ENCODE peak calls at places on chromosomes 5 and 9, in five cellular contexts. Y is transverse colon, Q is gastrocnemius medialis, X is A673, A is heart left ventricle. V is an unnamed sample. For H3K36me3 and H3K9me3, the result is how much of the 10 kb centered on the place peaks cover.

GRCh38 chr5:96226941-96227552 is 206.0 kb downstream of the PCSK1 start:
- DNase-seq in Q (no peak), Y (no peak), X (peak), A (peak), V (no peak)

GRCh38 chr9:77883846-77884771 is 147.5 kb downstream of the GNAQ start:
- DNase-seq in A (no peak), X (peak), Q (no peak), Y (no peak), V (no peak)

GRCh38 chr9:104864675-104865104 is 63.3 kb downstream of the ABCA1 start:
- DNase-seq in Y (no peak), Q (no peak), A (no peak), X (no peak), V (no peak)

GRCh38 chr5:111224561-111224989 is 391 bp downstream of the CAMK4 start:
- DNase-seq in Y (no peak), X (no peak), Q (no peak), A (no peak), V (no peak)

GRCh38 chr9:70091103-70091502 is 47.5 kb downstream of the MAMDC2 start:
- DNase-seq in Q (no peak), Y (no peak), A (no peak), X (no peak), V (no peak)

GRCh38 chr5:105506692-105507277 is 1944.2 kb upstream of the NUDT12 start:
- DNase-seq in Q (no peak), X (peak), Y (no peak), A (no peak), V (no peak)

GRCh38 chr9:78462616-78463015 is 165.7 kb downstream of the PSAT1 start:
- DNase-seq in X (no peak), Y (no peak), A (no peak), Q (no peak), V (no peak)

GRCh38 chr5:124828731-124829130 is 82.3 kb upstream of the ZNF608 start:
- DNase-seq in X (no peak), Q (no peak), A (no peak), Y (no peak), V (no peak)

GRCh38 chr9:2655411-2655901 is 33.9 kb downstream of the VLDLR start:
- DNase-seq in A (peak), X (peak), Q (no peak), Y (no peak), V (no peak)

GRCh38 chr9:92406506-92406905 is 2.1 kb upstream of the OGN start:
- DNase-seq in Q (peak), X (no peak), Y (peak), A (no peak), V (no peak)

GRCh38 chr9:16484744-16485143 is 385.7 kb downstream of the BNC2 start:
- DNase-seq in Y (no peak), A (no peak), Q (no peak), X (no peak), V (no peak)

GRCh38 chr9:105332471-105332870 is 88.0 kb downstream of the SLC44A1 start:
- DNase-seq in Y (no peak), A (no peak), X (no peak), Q (no peak), V (no peak)

GRCh38 chr9:112332674-112332976 is 794 bp downstream of the PTBP3 start:
- DNase-seq in Y (no peak), A (no peak), Q (no peak), X (no peak), V (no peak)
- TF ChIP-seq CTCF in Y (no peak), A (no peak), Q (peak), X (peak), V (peak)

GRCh38 chr5:123391009-123391408 is 32.2 kb downstream of the CEP120 start:
- DNase-seq in A (no peak), Y (no peak), Q (no peak), X (no peak), V (no peak)

GRCh38 chr5:123387313-123387712 is 35.9 kb downstream of the CEP120 start:
- DNase-seq in A (no peak), Y (no peak), X (no peak), Q (no peak), V (no peak)

DNA sequence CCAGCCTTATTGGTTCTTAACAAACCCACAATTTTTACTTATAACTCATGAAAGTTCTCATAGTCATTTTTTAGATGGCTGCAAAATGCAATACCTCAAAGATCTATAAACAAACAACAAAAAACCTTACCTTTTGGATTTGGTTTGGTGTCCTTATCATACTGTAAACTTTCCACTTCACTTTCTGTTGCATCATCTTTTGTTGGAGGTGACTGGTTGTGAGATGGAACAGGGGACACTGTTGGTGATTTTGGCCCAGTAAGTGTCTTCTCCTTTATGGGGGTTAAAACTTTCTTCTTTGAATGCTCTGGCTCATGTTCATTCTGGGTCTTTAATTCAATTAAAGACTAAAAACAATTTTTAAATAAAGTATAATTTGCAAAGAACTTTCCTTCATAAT is 33.4 kb downstream of the CEP120 start:
- DNase-seq in X (no peak), Q (no peak), A (no peak), Y (no peak), V (no peak)
- H3K36me3 ChIP-seq in X (under half), Q (under half), A (half or more), Y (under half), V (half or more)

GRCh38 chr9:137727716-137728115 is 108.9 kb downstream of the EHMT1 start:
- DNase-seq in X (no peak), A (no peak), Y (no peak), Q (no peak), V (no peak)
- H3K9me3 ChIP-seq in X (under half), A (under half), Y (under half), Q (under half), V (under half)

DNA sequence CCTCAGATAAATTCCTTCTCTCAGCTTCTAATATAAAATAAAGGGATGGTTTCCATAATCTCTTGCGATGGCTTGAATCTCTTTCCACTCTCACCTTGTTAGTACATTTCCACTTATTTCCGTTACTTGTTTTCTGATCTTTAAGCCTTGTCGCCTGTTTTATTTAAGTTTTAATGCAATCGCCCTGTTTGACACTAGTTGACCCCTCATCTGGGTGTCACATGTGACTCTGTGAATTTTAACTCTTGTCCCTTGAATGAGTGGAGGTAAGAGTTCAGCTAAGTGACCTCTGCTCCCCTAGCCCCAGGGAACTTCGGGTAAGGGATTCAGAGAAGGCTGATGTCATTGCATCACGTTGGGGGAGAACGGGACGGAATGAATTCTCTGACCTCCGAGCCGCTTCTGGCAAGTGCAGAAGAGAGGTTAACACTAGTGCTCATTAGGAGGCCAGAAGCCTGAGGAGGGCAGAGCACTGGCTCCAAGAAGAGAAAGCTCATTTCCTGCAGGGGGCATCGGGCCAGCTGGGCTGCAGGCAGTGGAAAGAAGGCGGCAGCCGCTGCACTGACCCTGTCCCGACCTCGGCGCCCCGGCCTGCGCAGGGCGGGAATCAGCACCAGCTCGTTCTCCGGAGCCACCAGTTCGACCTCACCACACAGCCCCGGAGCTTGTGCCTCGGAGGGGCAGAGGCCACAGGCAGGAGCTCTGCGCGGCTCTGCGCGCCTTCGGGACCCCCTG is 569 bp downstream of the HINT2 start:
- DNase-seq in Q (no peak), Y (peak), A (peak), X (peak), V (peak)
- TF ChIP-seq CTCF in Q (peak), Y (peak), A (no peak), X (peak), V (peak)

V was measured in lower lobe of right lung.